ENCODE peak calls at places on chromosomes 2 and 18, in eight cellular contexts. N is mucosa of descending colon, W is choroid plexus epithelial cell, E is GM23338, Z is fibroblast of lung, Y is endothelial cell, C is tibial nerve, Q is Caco-2. R is an unnamed sample.

GRCh38 chr18:6482198-6482977 is 67.7 kb upstream of the L3MBTL4 start:
- DNase-seq in N (peak; percentile 47), W (peak; percentile 89), E (peak; percentile 90), Z (peak; percentile 53), Y (peak; percentile 74), C (peak; percentile 45), Q (peak; percentile 47), R (peak; percentile 57)

GRCh38 chr2:47039502-47039870 is 115.6 kb downstream of the STPG4 start:
- DNase-seq in N (no peak), W (no peak), E (no peak), Z (no peak), Y (no peak), C (no peak), Q (no peak), R (no peak)

GRCh38 chr2:190578158-190579057 is 43.9 kb upstream of the NEMP2 start:
- DNase-seq in N (peak; percentile 84), W (peak; percentile 47), E (no peak), Z (peak; percentile 23), Y (no peak), C (no peak), Q (peak; percentile 91), R (no peak)

GRCh38 chr18:78805840-78806239 is 173.8 kb upstream of the SALL3 start:
- DNase-seq in N (no peak), W (no peak), E (no peak), Z (no peak), Y (no peak), C (no peak), Q (no peak), R (no peak)

GRCh38 chr18:76380791-76381405 is 114.1 kb downstream of the ZNF516 start:
- DNase-seq in N (no peak), W (no peak), E (peak; percentile 88), Z (no peak), Y (peak; percentile 82), C (no peak), Q (no peak), R (no peak)

GRCh38 chr2:45882707-45883106 is 231.2 kb downstream of the PRKCE start:
- DNase-seq in N (no peak), W (no peak), E (no peak), Z (peak; percentile 42), Y (no peak), C (no peak), Q (no peak), R (no peak)

GRCh38 chr18:51953521-51953920 is 386.5 kb upstream of the DCC start:
- DNase-seq in N (no peak), W (no peak), E (no peak), Z (no peak), Y (no peak), C (no peak), Q (no peak), R (no peak)

GRCh38 chr2:143313861-143314260 is 184.6 kb downstream of the ARHGAP15 start:
- DNase-seq in N (no peak), W (no peak), E (no peak), Z (no peak), Y (no peak), C (no peak), Q (no peak), R (no peak)

GRCh38 chr2:9573013-9573708 is 17.5 kb upstream of the ADAM17 start:
- DNase-seq in N (no peak), W (peak; percentile 26), E (no peak), Z (peak; percentile 39), Y (no peak), C (no peak), Q (no peak), R (no peak)

GRCh38 chr2:100418563-100418962 is 1.1 kb upstream of the CHST10 start:
- DNase-seq in N (no peak), W (no peak), E (no peak), Z (no peak), Y (no peak), C (no peak), Q (no peak), R (no peak)

GRCh38 chr2:43221660-43222471 is 4.5 kb downstream of the ZFP36L2 start:
- DNase-seq in N (peak; percentile 87), W (peak; percentile 98), E (peak; percentile 94), Z (peak; percentile 98), Y (peak; percentile 67), C (peak; percentile 83), Q (peak; percentile 87), R (peak; percentile 48)

GRCh38 chr2:29657674-29658073 is 263.7 kb downstream of the ALK start:
- DNase-seq in N (no peak), W (no peak), E (no peak), Z (no peak), Y (no peak), C (no peak), Q (no peak), R (no peak)

GRCh38 chr2:45134014-45134413 is 124.8 kb upstream of the SIX2 start:
- DNase-seq in N (no peak), W (peak; percentile 33), E (peak; percentile 34), Z (no peak), Y (no peak), C (no peak), Q (no peak), R (no peak)

GRCh38 chr2:239822146-239822945 is 202.8 kb downstream of the NDUFA10 start:
- DNase-seq in N (no peak), W (no peak), E (no peak), Z (no peak), Y (no peak), C (no peak), Q (no peak), R (peak; percentile 3)

GRCh38 chr2:176161041-176161785 is 4.1 kb downstream of the HOXD3 start:
- DNase-seq in N (no peak), W (no peak), E (peak; percentile 29), Z (peak; percentile 69), Y (no peak), C (no peak), Q (no peak), R (no peak)

GRCh38 chr18:31740180-31740579 is 20.5 kb downstream of the SLC25A52 start:
- DNase-seq in N (no peak), W (no peak), E (peak; percentile 51), Z (no peak), Y (no peak), C (no peak), Q (no peak), R (no peak)

GRCh38 chr2:234881413-234882241 is 70.2 kb upstream of the SH3BP4 start:
- DNase-seq in N (peak; percentile 94), W (peak; percentile 97), E (peak; percentile 94), Z (peak; percentile 89), Y (peak; percentile 69), C (peak; percentile 63), Q (peak; percentile 70), R (peak; percentile 16)

GRCh38 chr18:23586249-23587196 is at the start of gene NPC1:
- DNase-seq in N (peak; percentile 94), W (peak; percentile 97), E (peak; percentile 95), Z (peak; percentile 93), Y (peak; percentile 95), C (peak; percentile 85), Q (peak; percentile 94), R (peak; percentile 85)
- TF ChIP-seq CTCF in N (peak; percentile 97), W (peak; percentile 82), E (peak; percentile 72), Z (peak; percentile 73), Y (peak; percentile 98), C (peak; percentile 98), Q (peak; percentile 70), R (peak; percentile 93)

GRCh38 chr2:13650586-13651180 is 933.9 kb downstream of the TRIB2 start:
- DNase-seq in N (no peak), W (no peak), E (peak; percentile 55), Z (no peak), Y (no peak), C (no peak), Q (no peak), R (no peak)
- TF ChIP-seq CTCF in N (no peak), W (no peak), E (peak; percentile 50), Z (no peak), Y (no peak), C (no peak), Q (no peak), R (peak; percentile 20)

DNA sequence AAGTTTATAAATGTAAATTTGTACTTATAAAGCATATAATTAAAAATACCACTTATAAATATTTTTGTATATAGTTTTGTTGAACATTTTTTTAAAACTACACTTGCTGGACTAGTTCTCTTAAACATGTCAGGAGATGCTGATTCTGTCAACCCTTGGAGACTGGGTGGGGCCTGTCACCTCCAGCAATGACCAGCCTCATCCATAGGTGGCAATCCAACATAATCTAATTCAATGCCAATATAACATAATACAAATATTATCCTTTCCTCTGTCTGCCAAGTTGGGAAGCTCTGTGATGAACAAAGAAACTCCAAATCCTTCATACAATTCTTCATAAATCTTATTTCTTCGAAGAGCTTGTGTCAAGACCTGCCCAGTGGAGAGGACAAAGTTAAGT is 140.4 kb downstream of the RBMS1 start:
- DNase-seq in N (peak; percentile 38), W (no peak), E (no peak), Z (no peak), Y (no peak), C (no peak), Q (no peak), R (no peak)
- TF ChIP-seq CTCF in N (no peak), W (peak; percentile 28), E (peak; percentile 45), Z (no peak), Y (no peak), C (no peak), Q (no peak), R (no peak)

GRCh38 chr2:6845903-6846302 is 19.8 kb downstream of the CMPK2 start:
- DNase-seq in N (no peak), W (no peak), E (no peak), Z (no peak), Y (no peak), C (no peak), Q (no peak), R (no peak)
- TF ChIP-seq CTCF in N (no peak), W (peak; percentile 16), E (peak; percentile 36), Z (no peak), Y (no peak), C (no peak), Q (no peak), R (no peak)

GRCh38 chr2:146677280-146677679 is 1167.5 kb upstream of the ACVR2A start:
- DNase-seq in N (no peak), W (peak; percentile 28), E (peak; percentile 30), Z (no peak), Y (no peak), C (no peak), Q (no peak), R (no peak)
- TF ChIP-seq CTCF in N (no peak), W (peak; percentile 59), E (peak; percentile 65), Z (peak; percentile 14), Y (no peak), C (no peak), Q (no peak), R (no peak)